ENCODE peak calls at places on chromosomes 5 and 9, in ten cellular contexts. One of them, this sample, is unnamed. For H3K4me1, the result is how much of the 10 kb centered on the place peaks cover.

GRCh38 chr5:89417990-89418820 is 535.2 kb upstream of the MEF2C start:
- DNase-seq in cardiac muscle cell: no peak
- DNase-seq in breast epithelium: no peak
- DNase-seq in PC-3: no peak
- DNase-seq in pancreas: no peak
- DNase-seq in ovary: no peak
- DNase-seq in A549: no peak
- DNase-seq in neuronal stem cell: no peak
- DNase-seq in body of pancreas: no peak
- DNase-seq in tibial nerve: no peak
- DNase-seq in this sample: no peak

GRCh38 chr5:24208540-24209141 is 436.1 kb downstream of the CDH10 start:
- DNase-seq in cardiac muscle cell: no peak
- DNase-seq in breast epithelium: no peak
- DNase-seq in PC-3: no peak
- DNase-seq in pancreas: no peak
- DNase-seq in ovary: no peak
- DNase-seq in A549: no peak
- DNase-seq in neuronal stem cell: peak
- DNase-seq in body of pancreas: no peak
- DNase-seq in tibial nerve: no peak
- DNase-seq in this sample: no peak

GRCh38 chr5:148739524-148739923 is 85.2 kb upstream of the HTR4 start:
- DNase-seq in cardiac muscle cell: no peak
- DNase-seq in breast epithelium: no peak
- DNase-seq in PC-3: no peak
- DNase-seq in pancreas: no peak
- DNase-seq in ovary: no peak
- DNase-seq in A549: no peak
- DNase-seq in neuronal stem cell: no peak
- DNase-seq in body of pancreas: no peak
- DNase-seq in tibial nerve: no peak
- DNase-seq in this sample: no peak

GRCh38 chr5:99169309-99169708 is 240.5 kb upstream of the CHD1 start:
- DNase-seq in cardiac muscle cell: peak
- DNase-seq in breast epithelium: no peak
- DNase-seq in PC-3: peak
- DNase-seq in pancreas: no peak
- DNase-seq in ovary: no peak
- DNase-seq in A549: peak
- DNase-seq in neuronal stem cell: peak
- DNase-seq in body of pancreas: no peak
- DNase-seq in tibial nerve: no peak
- DNase-seq in this sample: peak

GRCh38 chr9:80552931-80553330 is 981.2 kb downstream of the TLE4 start:
- DNase-seq in cardiac muscle cell: peak
- DNase-seq in breast epithelium: no peak
- DNase-seq in PC-3: no peak
- DNase-seq in pancreas: no peak
- DNase-seq in ovary: peak
- DNase-seq in A549: peak
- DNase-seq in neuronal stem cell: no peak
- DNase-seq in body of pancreas: peak
- DNase-seq in tibial nerve: peak
- DNase-seq in this sample: peak

GRCh38 chr5:144944936-144945335 is 774.3 kb downstream of the KCTD16 start:
- DNase-seq in cardiac muscle cell: no peak
- DNase-seq in breast epithelium: no peak
- DNase-seq in PC-3: no peak
- DNase-seq in pancreas: no peak
- DNase-seq in ovary: no peak
- DNase-seq in A549: no peak
- DNase-seq in neuronal stem cell: no peak
- DNase-seq in body of pancreas: no peak
- DNase-seq in tibial nerve: no peak
- DNase-seq in this sample: no peak

GRCh38 chr9:112158629-112159228 is 16.4 kb downstream of the SUSD1 start:
- DNase-seq in cardiac muscle cell: no peak
- DNase-seq in breast epithelium: no peak
- DNase-seq in PC-3: no peak
- DNase-seq in pancreas: no peak
- DNase-seq in ovary: no peak
- DNase-seq in A549: no peak
- DNase-seq in neuronal stem cell: no peak
- DNase-seq in body of pancreas: no peak
- DNase-seq in tibial nerve: no peak
- DNase-seq in this sample: no peak

GRCh38 chr5:55027589-55027988 is 3.5 kb downstream of the GZMK start:
- DNase-seq in cardiac muscle cell: no peak
- DNase-seq in breast epithelium: no peak
- DNase-seq in PC-3: no peak
- DNase-seq in pancreas: no peak
- DNase-seq in ovary: no peak
- DNase-seq in A549: no peak
- DNase-seq in neuronal stem cell: no peak
- DNase-seq in body of pancreas: no peak
- DNase-seq in tibial nerve: no peak
- DNase-seq in this sample: no peak

GRCh38 chr5:55758714-55759113 is 20.9 kb downstream of the DDX4 start:
- DNase-seq in cardiac muscle cell: no peak
- DNase-seq in breast epithelium: no peak
- DNase-seq in PC-3: no peak
- DNase-seq in pancreas: no peak
- DNase-seq in ovary: no peak
- DNase-seq in A549: no peak
- DNase-seq in neuronal stem cell: no peak
- DNase-seq in body of pancreas: no peak
- DNase-seq in tibial nerve: no peak
- DNase-seq in this sample: no peak

GRCh38 chr9:115847245-115847644 is 306.3 kb upstream of the PAPPA start:
- DNase-seq in cardiac muscle cell: peak
- DNase-seq in breast epithelium: no peak
- DNase-seq in PC-3: peak
- DNase-seq in pancreas: no peak
- DNase-seq in ovary: no peak
- DNase-seq in A549: peak
- DNase-seq in neuronal stem cell: no peak
- DNase-seq in body of pancreas: no peak
- DNase-seq in tibial nerve: no peak
- DNase-seq in this sample: no peak

GRCh38 chr5:74067748-74068541 is 441.9 kb downstream of the ARHGEF28 start:
- DNase-seq in cardiac muscle cell: no peak
- DNase-seq in breast epithelium: no peak
- DNase-seq in PC-3: peak
- DNase-seq in pancreas: no peak
- DNase-seq in ovary: no peak
- DNase-seq in A549: peak
- DNase-seq in neuronal stem cell: no peak
- DNase-seq in body of pancreas: no peak
- DNase-seq in tibial nerve: no peak
- DNase-seq in this sample: peak

GRCh38 chr9:128684325-128685021 is 4.5 kb upstream of the SET start:
- DNase-seq in cardiac muscle cell: peak
- DNase-seq in breast epithelium: peak
- DNase-seq in PC-3: peak
- DNase-seq in pancreas: peak
- DNase-seq in ovary: peak
- DNase-seq in A549: peak
- DNase-seq in neuronal stem cell: peak
- DNase-seq in body of pancreas: peak
- DNase-seq in tibial nerve: peak
- DNase-seq in this sample: peak

GRCh38 chr9:128685022-128685332 is 4.0 kb upstream of the SET start:
- DNase-seq in cardiac muscle cell: no peak
- DNase-seq in breast epithelium: no peak
- DNase-seq in PC-3: no peak
- DNase-seq in pancreas: no peak
- DNase-seq in ovary: no peak
- DNase-seq in A549: no peak
- DNase-seq in neuronal stem cell: no peak
- DNase-seq in body of pancreas: no peak
- DNase-seq in tibial nerve: no peak
- DNase-seq in this sample: no peak

GRCh38 chr9:128687453-128687852 is 1.6 kb upstream of the SET start:
- DNase-seq in cardiac muscle cell: no peak
- DNase-seq in breast epithelium: no peak
- DNase-seq in PC-3: no peak
- DNase-seq in pancreas: no peak
- DNase-seq in ovary: no peak
- DNase-seq in A549: no peak
- DNase-seq in neuronal stem cell: no peak
- DNase-seq in body of pancreas: no peak
- DNase-seq in tibial nerve: no peak
- DNase-seq in this sample: no peak

GRCh38 chr9:128684065-128684324 is 5.0 kb upstream of the SET start:
- DNase-seq in cardiac muscle cell: no peak
- DNase-seq in breast epithelium: no peak
- DNase-seq in PC-3: no peak
- DNase-seq in pancreas: no peak
- DNase-seq in ovary: no peak
- DNase-seq in A549: no peak
- DNase-seq in neuronal stem cell: peak
- DNase-seq in body of pancreas: no peak
- DNase-seq in tibial nerve: no peak
- DNase-seq in this sample: no peak

GRCh38 chr9:128685636-128686489 is 3.2 kb upstream of the SET start:
- DNase-seq in cardiac muscle cell: no peak
- DNase-seq in breast epithelium: no peak
- DNase-seq in PC-3: no peak
- DNase-seq in pancreas: no peak
- DNase-seq in ovary: no peak
- DNase-seq in A549: no peak
- DNase-seq in neuronal stem cell: no peak
- DNase-seq in body of pancreas: no peak
- DNase-seq in tibial nerve: no peak
- DNase-seq in this sample: no peak
- H3K4me1 ChIP-seq in cardiac muscle cell: under half
- H3K4me1 ChIP-seq in breast epithelium: under half
- H3K4me1 ChIP-seq in PC-3: under half
- H3K4me1 ChIP-seq in pancreas: under half
- H3K4me1 ChIP-seq in ovary: under half
- H3K4me1 ChIP-seq in A549: under half
- H3K4me1 ChIP-seq in neuronal stem cell: under half
- H3K4me1 ChIP-seq in body of pancreas: under half
- H3K4me1 ChIP-seq in tibial nerve: under half
- H3K4me1 ChIP-seq in this sample: under half

GRCh38 chr5:53378590-53379247 is 101.7 kb upstream of the FST start:
- DNase-seq in cardiac muscle cell: peak
- DNase-seq in breast epithelium: no peak
- DNase-seq in PC-3: peak
- DNase-seq in pancreas: no peak
- DNase-seq in ovary: no peak
- DNase-seq in A549: no peak
- DNase-seq in neuronal stem cell: no peak
- DNase-seq in body of pancreas: no peak
- DNase-seq in tibial nerve: no peak
- DNase-seq in this sample: no peak
- H3K27ac ChIP-seq in cardiac muscle cell: no peak
- H3K27ac ChIP-seq in breast epithelium: no peak
- H3K27ac ChIP-seq in PC-3: peak
- H3K27ac ChIP-seq in pancreas: no peak
- H3K27ac ChIP-seq in ovary: no peak
- H3K27ac ChIP-seq in A549: peak
- H3K27ac ChIP-seq in neuronal stem cell: no peak
- H3K27ac ChIP-seq in body of pancreas: no peak
- H3K27ac ChIP-seq in tibial nerve: no peak
- H3K27ac ChIP-seq in this sample: no peak

GRCh38 chr5:135028791-135029467 is 5.1 kb downstream of the PITX1 start:
- DNase-seq in cardiac muscle cell: no peak
- DNase-seq in breast epithelium: no peak
- DNase-seq in PC-3: no peak
- DNase-seq in pancreas: no peak
- DNase-seq in ovary: no peak
- DNase-seq in A549: no peak
- DNase-seq in neuronal stem cell: no peak
- DNase-seq in body of pancreas: no peak
- DNase-seq in tibial nerve: no peak
- DNase-seq in this sample: no peak

GRCh38 chr5:135031146-135031812 is 2.7 kb downstream of the PITX1 start:
- DNase-seq in cardiac muscle cell: no peak
- DNase-seq in breast epithelium: no peak
- DNase-seq in PC-3: no peak
- DNase-seq in pancreas: no peak
- DNase-seq in ovary: no peak
- DNase-seq in A549: no peak
- DNase-seq in neuronal stem cell: no peak
- DNase-seq in body of pancreas: no peak
- DNase-seq in tibial nerve: no peak
- DNase-seq in this sample: no peak

GRCh38 chr5:135029468-135030122 is 4.4 kb downstream of the PITX1 start:
- DNase-seq in cardiac muscle cell: no peak
- DNase-seq in breast epithelium: no peak
- DNase-seq in PC-3: no peak
- DNase-seq in pancreas: no peak
- DNase-seq in ovary: no peak
- DNase-seq in A549: no peak
- DNase-seq in neuronal stem cell: no peak
- DNase-seq in body of pancreas: no peak
- DNase-seq in tibial nerve: no peak
- DNase-seq in this sample: no peak

GRCh38 chr5:135030691-135031145 is 3.3 kb downstream of the PITX1 start:
- DNase-seq in cardiac muscle cell: no peak
- DNase-seq in breast epithelium: no peak
- DNase-seq in PC-3: no peak
- DNase-seq in pancreas: no peak
- DNase-seq in ovary: no peak
- DNase-seq in A549: no peak
- DNase-seq in neuronal stem cell: no peak
- DNase-seq in body of pancreas: no peak
- DNase-seq in tibial nerve: no peak
- DNase-seq in this sample: no peak

DNA sequence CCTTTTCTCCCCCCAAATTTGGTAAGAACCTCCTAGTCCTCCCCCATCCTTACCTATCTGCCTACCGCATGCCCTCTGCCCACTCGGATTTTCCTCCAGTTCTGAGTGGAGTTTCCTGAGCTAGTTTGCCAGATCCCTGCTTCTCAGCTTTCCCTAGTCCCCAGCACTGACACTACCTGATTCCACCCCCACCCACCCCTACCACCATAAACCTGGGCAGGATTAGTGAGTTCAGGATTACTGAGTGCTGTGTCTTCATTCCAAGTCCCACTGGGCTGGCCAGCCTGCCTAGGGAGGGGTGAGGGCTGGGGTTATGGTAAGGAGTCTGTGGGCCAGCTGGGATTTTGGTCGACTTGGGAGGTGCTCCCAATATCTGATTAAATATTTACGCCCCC is 3.9 kb downstream of the PITX1 start:
- DNase-seq in cardiac muscle cell: no peak
- DNase-seq in breast epithelium: no peak
- DNase-seq in PC-3: no peak
- DNase-seq in pancreas: no peak
- DNase-seq in ovary: no peak
- DNase-seq in A549: no peak
- DNase-seq in neuronal stem cell: no peak
- DNase-seq in body of pancreas: no peak
- DNase-seq in tibial nerve: no peak
- DNase-seq in this sample: no peak
- H3K4me1 ChIP-seq in cardiac muscle cell: under half
- H3K4me1 ChIP-seq in breast epithelium: under half
- H3K4me1 ChIP-seq in PC-3: under half
- H3K4me1 ChIP-seq in pancreas: under half
- H3K4me1 ChIP-seq in ovary: under half
- H3K4me1 ChIP-seq in A549: under half
- H3K4me1 ChIP-seq in neuronal stem cell: under half
- H3K4me1 ChIP-seq in body of pancreas: under half
- H3K4me1 ChIP-seq in tibial nerve: under half
- H3K4me1 ChIP-seq in this sample: under half

GRCh38 chr9:131697908-131698714 is 41.8 kb downstream of the RAPGEF1 start:
- DNase-seq in cardiac muscle cell: no peak
- DNase-seq in breast epithelium: no peak
- DNase-seq in PC-3: no peak
- DNase-seq in pancreas: no peak
- DNase-seq in ovary: no peak
- DNase-seq in A549: peak
- DNase-seq in neuronal stem cell: no peak
- DNase-seq in body of pancreas: no peak
- DNase-seq in tibial nerve: peak
- DNase-seq in this sample: peak
- H3K27ac ChIP-seq in cardiac muscle cell: peak
- H3K27ac ChIP-seq in breast epithelium: peak
- H3K27ac ChIP-seq in PC-3: no peak
- H3K27ac ChIP-seq in pancreas: peak
- H3K27ac ChIP-seq in ovary: no peak
- H3K27ac ChIP-seq in A549: peak
- H3K27ac ChIP-seq in neuronal stem cell: no peak
- H3K27ac ChIP-seq in body of pancreas: peak
- H3K27ac ChIP-seq in tibial nerve: no peak
- H3K27ac ChIP-seq in this sample: peak